ENCODE peak calls at places on chromosomes 13 and 19, in five cellular contexts. J, N, W, Q and C are unnamed samples.

GRCh38 chr13:97307882-97308624 is 85.9 kb downstream of the MBNL2 start:
- DNase-seq in J (no peak), W (peak), Q (no peak), N (no peak), C (no peak)

GRCh38 chr19:18401580-18402112 is 4.2 kb upstream of the LRRC25 start:
- DNase-seq in Q (no peak), N (no peak), J (peak), W (peak), C (peak)

GRCh38 chr13:26999499-26999898 is 172.1 kb downstream of the USP12 start:
- DNase-seq in Q (no peak), N (no peak), W (no peak), J (no peak), C (no peak)

GRCh38 chr13:46321494-46322225 is 65.4 kb downstream of the RUBCNL start:
- DNase-seq in J (peak), W (peak), N (peak), Q (peak), C (peak)

GRCh38 chr13:26971990-26972888 is 199.4 kb downstream of the USP12 start:
- DNase-seq in W (peak), J (peak), N (no peak), Q (peak), C (peak)

GRCh38 chr13:25708268-25708667 is 336.5 kb downstream of the ATP8A2 start:
- DNase-seq in Q (no peak), N (no peak), J (no peak), W (no peak), C (no peak)

GRCh38 chr19:38142176-38143035 is 81.6 kb downstream of the DPF1 start:
- DNase-seq in J (peak), W (peak), Q (peak), N (no peak), C (peak)

GRCh38 chr19:8240274-8241229 is 31.4 kb downstream of the CERS4 start:
- DNase-seq in J (peak), N (peak), Q (peak), W (peak), C (no peak)

GRCh38 chr13:105665284-105665683 is 870.2 kb downstream of the EFNB2 start:
- DNase-seq in N (no peak), Q (no peak), J (no peak), W (peak), C (no peak)

GRCh38 chr19:38265213-38265861 is 964 bp downstream of the SPINT2 start:
- DNase-seq in N (no peak), Q (no peak), J (peak), W (peak), C (peak)

GRCh38 chr19:18833849-18834643 is 2.3 kb downstream of the UPF1 start:
- DNase-seq in Q (no peak), W (no peak), N (no peak), J (no peak), C (peak)

GRCh38 chr19:16868423-16869130 is 20.2 kb upstream of the F2RL3 start:
- DNase-seq in Q (no peak), W (no peak), N (no peak), J (no peak), C (no peak)

GRCh38 chr19:31659897-31660210 is 310.6 kb upstream of the TSHZ3 start:
- DNase-seq in W (no peak), N (no peak), J (no peak), Q (no peak), C (no peak)